ENCODE peak calls at places on chromosome 12, in ten cellular contexts. F is sigmoid colon, P is astrocyte, Y is A549, T is fibroblast of lung, G is kidney, J is testis, E is IMR-90, R is GM12878, W is psoas muscle. U is an unnamed sample.

GRCh38 chr12:11814362-11814761 is 164.9 kb downstream of the ETV6 start:
- DNase-seq in F (no peak), P (peak; percentile 84), Y (no peak), T (peak; percentile 89), G (no peak), J (no peak), E (peak; percentile 89), R (no peak), W (no peak), U (no peak)

GRCh38 chr12:16350682-16351081 is 3.2 kb downstream of the MGST1 start:
- DNase-seq in F (peak; percentile 82), P (peak; percentile 97), Y (peak; percentile 37), T (peak; percentile 97), G (no peak), J (no peak), E (peak; percentile 97), R (no peak), W (peak; percentile 76), U (peak; percentile 11)

GRCh38 chr12:43112101-43112661 is 439.8 kb downstream of the ADAMTS20 start:
- DNase-seq in F (no peak), P (peak; percentile 86), Y (no peak), T (peak; percentile 86), G (no peak), J (no peak), E (no peak), R (no peak), W (no peak), U (no peak)

GRCh38 chr12:51449569-51450246 is 25.1 kb downstream of the SLC4A8 start:
- DNase-seq in F (no peak), P (no peak), Y (no peak), T (peak; percentile 11), G (no peak), J (no peak), E (peak; percentile 39), R (no peak), W (no peak), U (no peak)

GRCh38 chr12:114636723-114637480 is 47.1 kb downstream of the TBX3 start:
- DNase-seq in F (no peak), P (no peak), Y (peak; percentile 58), T (no peak), G (no peak), J (no peak), E (peak; percentile 19), R (no peak), W (no peak), U (no peak)

GRCh38 chr12:29725587-29726320 is 58.0 kb downstream of the TMTC1 start:
- DNase-seq in F (peak; percentile 72), P (peak; percentile 64), Y (no peak), T (peak; percentile 74), G (no peak), J (peak; percentile 62), E (peak; percentile 70), R (peak; percentile 54), W (peak; percentile 70), U (no peak)

GRCh38 chr12:119565404-119565803 is 28.2 kb upstream of the TMEM233 start:
- DNase-seq in F (no peak), P (no peak), Y (no peak), T (no peak), G (no peak), J (no peak), E (no peak), R (no peak), W (no peak), U (no peak)

GRCh38 chr12:123388218-123388947 is 4.5 kb downstream of the KMT5A start:
- DNase-seq in F (peak; percentile 88), P (peak; percentile 39), Y (peak; percentile 87), T (peak; percentile 68), G (peak; percentile 90), J (peak; percentile 80), E (peak; percentile 52), R (peak; percentile 21), W (peak; percentile 90), U (peak; percentile 72)

GRCh38 chr12:48414046-48414445 is 58.3 kb upstream of the ANP32D start:
- DNase-seq in F (peak; percentile 69), P (no peak), Y (no peak), T (no peak), G (no peak), J (peak; percentile 77), E (no peak), R (no peak), W (no peak), U (no peak)

GRCh38 chr12:31570880-31571279 is 20.1 kb downstream of the DENND5B start:
- DNase-seq in F (no peak), P (no peak), Y (no peak), T (no peak), G (no peak), J (no peak), E (peak; percentile 32), R (no peak), W (no peak), U (no peak)

GRCh38 chr12:47111854-47112253 is 32.1 kb upstream of the AMIGO2 start:
- DNase-seq in F (no peak), P (no peak), Y (no peak), T (no peak), G (no peak), J (no peak), E (no peak), R (no peak), W (no peak), U (no peak)

GRCh38 chr12:126772171-126772864 is 1494.7 kb upstream of the TMEM132C start:
- DNase-seq in F (no peak), P (peak; percentile 68), Y (peak; percentile 2), T (peak; percentile 76), G (no peak), J (no peak), E (peak; percentile 2), R (peak; percentile 83), W (no peak), U (no peak)

GRCh38 chr12:26810330-26810729 is 22.7 kb downstream of the ITPR2 start:
- DNase-seq in F (peak; percentile 73), P (peak; percentile 87), Y (no peak), T (peak; percentile 91), G (peak; percentile 79), J (peak; percentile 53), E (peak; percentile 87), R (no peak), W (peak; percentile 58), U (no peak)

GRCh38 chr12:3527181-3527580 is 36.2 kb downstream of the PRMT8 start:
- DNase-seq in F (no peak), P (peak; percentile 62), Y (no peak), T (peak; percentile 71), G (no peak), J (no peak), E (peak; percentile 60), R (no peak), W (no peak), U (no peak)

GRCh38 chr12:68565391-68565903 is 45.3 kb upstream of the RAP1B start:
- DNase-seq in F (no peak), P (peak; percentile 92), Y (no peak), T (peak; percentile 92), G (no peak), J (no peak), E (peak; percentile 88), R (no peak), W (no peak), U (no peak)

GRCh38 chr12:27015730-27016076 is 1.5 kb upstream of the TM7SF3 start:
- DNase-seq in F (no peak), P (peak; percentile 18), Y (peak; percentile 18), T (peak; percentile 34), G (no peak), J (no peak), E (peak; percentile 56), R (no peak), W (no peak), U (no peak)

DNA sequence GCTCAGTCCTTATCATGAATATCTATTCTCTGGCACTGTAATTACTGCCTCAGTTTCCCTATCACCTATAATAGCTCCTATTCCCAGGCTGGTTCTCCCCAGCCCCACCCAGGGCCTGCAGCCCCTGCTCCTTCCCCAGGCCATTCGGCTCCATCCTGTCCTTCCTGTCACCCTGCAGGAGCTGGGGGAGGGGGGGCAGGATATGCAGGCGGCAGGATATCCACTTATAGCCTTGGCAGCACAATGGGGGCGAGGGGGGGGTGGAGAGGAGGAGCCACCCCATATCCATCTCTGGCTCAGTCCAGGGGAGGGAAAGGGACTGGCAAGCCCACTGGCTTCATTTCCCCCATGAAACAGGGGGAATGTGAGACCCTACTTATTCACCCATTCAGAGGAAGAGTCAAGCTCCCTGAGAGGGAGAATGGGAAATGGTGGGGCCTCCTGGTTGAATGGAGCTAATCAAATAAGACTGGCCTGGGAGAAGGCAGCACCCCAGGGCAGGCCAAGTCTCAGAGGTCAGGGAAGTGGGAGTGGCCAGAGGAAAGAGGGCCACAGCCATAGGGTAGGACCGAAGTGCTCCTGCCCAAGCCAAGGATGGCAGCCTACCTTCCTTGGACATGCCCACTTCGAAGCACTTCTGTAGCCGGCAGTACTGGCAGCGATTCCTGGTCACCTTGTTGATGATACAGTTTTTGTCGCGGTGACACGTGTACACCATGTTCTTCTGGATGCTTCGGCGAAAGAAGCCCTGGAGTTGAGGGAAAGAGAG is 7.8 kb upstream of the ITGB7 start:
- DNase-seq in F (no peak), P (no peak), Y (no peak), T (no peak), G (peak; percentile 80), J (no peak), E (no peak), R (no peak), W (peak; percentile 77), U (no peak)
- H3K27ac ChIP-seq in F (peak overlapping the region; percentile 31), P (no peak overlapping the region), Y (no peak overlapping the region), T (no peak overlapping the region), G (peak overlapping the region; percentile 76), J (no peak overlapping the region), E (no peak overlapping the region), R (no peak overlapping the region), W (peak overlapping the region; percentile 30), U (no peak overlapping the region)

DNA sequence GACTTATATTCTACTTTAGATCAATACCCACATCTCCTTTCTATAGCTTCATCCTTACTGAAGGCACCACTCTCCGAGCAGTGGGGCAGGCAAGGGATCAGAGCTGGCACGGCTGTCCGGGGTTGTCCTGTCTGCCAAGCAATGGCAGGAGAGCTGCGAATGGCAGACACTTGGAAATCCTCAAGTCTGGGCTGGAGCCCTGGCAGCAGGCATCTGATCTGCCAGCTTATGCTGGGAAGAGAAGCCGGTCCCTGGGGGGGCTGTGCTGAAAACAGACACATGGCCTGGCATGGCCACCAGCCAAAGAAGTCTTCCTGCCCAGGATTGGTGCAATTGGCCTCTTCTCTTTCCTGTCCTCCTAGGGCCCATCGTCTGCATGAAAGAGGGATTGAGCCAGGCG is 280.2 kb upstream of the PWP1 start:
- DNase-seq in F (no peak), P (no peak), Y (no peak), T (no peak), G (no peak), J (no peak), E (no peak), R (no peak), W (no peak), U (no peak)
- TF ChIP-seq CTCF in F (no peak), P (no peak), Y (no peak), T (no peak), G (no peak), J (no peak), E (no peak), R (no peak), W (no peak), U (no peak)

GRCh38 chr12:130655881-130656280 is 60.2 kb downstream of the RIMBP2 start:
- DNase-seq in F (no peak), P (no peak), Y (no peak), T (no peak), G (peak; percentile 47), J (no peak), E (no peak), R (no peak), W (no peak), U (no peak)
- H3K27ac ChIP-seq in F (no peak overlapping the region), P (no peak overlapping the region), Y (no peak overlapping the region), T (no peak overlapping the region), G (no peak overlapping the region), J (no peak overlapping the region), E (no peak overlapping the region), R (no peak overlapping the region), W (no peak overlapping the region), U (no peak overlapping the region)

GRCh38 chr12:109842021-109842420 is 8.8 kb upstream of the TRPV4 start:
- DNase-seq in F (no peak), P (no peak), Y (no peak), T (no peak), G (no peak), J (no peak), E (no peak), R (no peak), W (no peak), U (no peak)
- TF ChIP-seq CTCF in F (no peak), P (no peak), Y (no peak), T (no peak), G (no peak), J (no peak), E (peak; percentile 2), R (no peak), W (no peak), U (no peak)